ENCODE peak calls at places on chromosomes 7 and 10, in six cellular contexts. One of them, this sample, is unnamed.

GRCh38 chr7:138388673-138389491 is 71.2 kb upstream of the TRIM24 start:
- ATAC-seq in K562: no peak
- ATAC-seq in Panc1: no peak
- ATAC-seq in upper lobe of left lung: no peak
- ATAC-seq in GM12878: no peak
- ATAC-seq in HepG2: peak
- ATAC-seq in this sample: no peak

GRCh38 chr10:48493083-48493871 is 111.6 kb downstream of the ARHGAP22 start:
- ATAC-seq in Panc1: no peak
- ATAC-seq in HepG2: no peak
- ATAC-seq in GM12878: peak
- ATAC-seq in upper lobe of left lung: peak
- ATAC-seq in K562: peak
- ATAC-seq in this sample: no peak

GRCh38 chr10:76082956-76083355 is 651.5 kb downstream of the LRMDA start:
- ATAC-seq in GM12878: no peak
- ATAC-seq in HepG2: no peak
- ATAC-seq in K562: no peak
- ATAC-seq in Panc1: no peak
- ATAC-seq in upper lobe of left lung: no peak
- ATAC-seq in this sample: no peak

GRCh38 chr10:10818082-10818481 is 199.6 kb upstream of the CELF2 start:
- ATAC-seq in GM12878: no peak
- ATAC-seq in Panc1: no peak
- ATAC-seq in HepG2: no peak
- ATAC-seq in K562: no peak
- ATAC-seq in upper lobe of left lung: peak
- ATAC-seq in this sample: peak

GRCh38 chr7:92944633-92945032 is 108.3 kb upstream of the CDK6 start:
- ATAC-seq in K562: no peak
- ATAC-seq in upper lobe of left lung: no peak
- ATAC-seq in Panc1: no peak
- ATAC-seq in HepG2: no peak
- ATAC-seq in GM12878: no peak
- ATAC-seq in this sample: peak

GRCh38 chr10:43891241-43891640 is 242.6 kb upstream of the ZNF32 start:
- ATAC-seq in K562: no peak
- ATAC-seq in upper lobe of left lung: no peak
- ATAC-seq in Panc1: no peak
- ATAC-seq in GM12878: no peak
- ATAC-seq in HepG2: no peak
- ATAC-seq in this sample: no peak

GRCh38 chr7:40883826-40884225 is 749.0 kb downstream of the SUGCT start:
- ATAC-seq in upper lobe of left lung: no peak
- ATAC-seq in Panc1: no peak
- ATAC-seq in K562: no peak
- ATAC-seq in HepG2: no peak
- ATAC-seq in GM12878: no peak
- ATAC-seq in this sample: no peak

GRCh38 chr10:120459185-120459584 is 2.2 kb downstream of the PLPP4 start:
- ATAC-seq in Panc1: no peak
- ATAC-seq in GM12878: no peak
- ATAC-seq in upper lobe of left lung: no peak
- ATAC-seq in HepG2: no peak
- ATAC-seq in K562: no peak
- ATAC-seq in this sample: no peak

GRCh38 chr10:15624405-15625191 is 95.1 kb downstream of the ITGA8 start:
- ATAC-seq in K562: no peak
- ATAC-seq in HepG2: no peak
- ATAC-seq in Panc1: no peak
- ATAC-seq in upper lobe of left lung: peak
- ATAC-seq in GM12878: no peak
- ATAC-seq in this sample: no peak

DNA sequence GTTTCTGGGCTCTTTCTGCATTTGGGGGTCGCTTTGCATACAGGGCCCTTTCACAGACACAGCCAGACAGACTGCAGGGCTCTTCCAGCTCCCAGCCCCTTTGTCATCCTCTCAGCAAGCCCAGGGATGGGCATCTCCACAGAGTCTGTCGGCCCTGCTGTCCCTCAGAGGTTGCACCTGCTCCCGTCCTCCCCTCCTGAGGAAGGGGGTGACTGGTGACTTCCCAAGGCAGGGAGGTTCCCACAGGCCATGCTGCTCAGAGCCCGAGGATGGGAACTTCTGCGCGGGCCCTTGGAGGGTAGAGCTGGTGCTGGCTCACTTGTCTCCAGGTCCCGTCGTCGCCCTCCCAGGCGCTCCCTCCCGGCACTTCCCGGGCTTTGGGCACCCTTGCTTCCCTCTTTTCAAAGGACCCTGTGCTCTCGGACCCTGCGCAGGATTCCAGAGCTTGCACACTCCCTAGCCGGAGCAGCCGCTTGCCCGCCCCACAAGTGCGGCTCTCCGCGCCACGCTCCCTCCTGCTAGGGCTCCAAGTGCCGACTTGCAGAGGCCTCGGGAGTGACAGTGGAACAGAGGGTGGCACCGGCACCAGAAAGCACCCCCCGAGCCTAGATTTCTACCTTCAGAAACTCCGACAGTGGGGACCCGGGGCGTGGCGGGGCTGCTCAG is 152.5 kb downstream of the PRKAG2 start:
- ATAC-seq in HepG2: no peak
- ATAC-seq in upper lobe of left lung: no peak
- ATAC-seq in Panc1: no peak
- ATAC-seq in K562: no peak
- ATAC-seq in GM12878: no peak
- ATAC-seq in this sample: no peak
- TF ChIP-seq POLR2AphosphoS5 in HepG2: no peak
- TF ChIP-seq POLR2AphosphoS5 in upper lobe of left lung: no peak
- TF ChIP-seq POLR2AphosphoS5 in Panc1: no peak
- TF ChIP-seq POLR2AphosphoS5 in K562: no peak
- TF ChIP-seq POLR2AphosphoS5 in GM12878: no peak
- TF ChIP-seq POLR2AphosphoS5 in this sample: no peak

GRCh38 chr7:129924602-129925001 is 28.2 kb downstream of the UBE2H start:
- ATAC-seq in HepG2: no peak
- ATAC-seq in K562: peak
- ATAC-seq in Panc1: no peak
- ATAC-seq in GM12878: peak
- ATAC-seq in upper lobe of left lung: no peak
- ATAC-seq in this sample: no peak

GRCh38 chr7:129919492-129919891 is 33.3 kb downstream of the UBE2H start:
- ATAC-seq in Panc1: no peak
- ATAC-seq in upper lobe of left lung: no peak
- ATAC-seq in K562: no peak
- ATAC-seq in GM12878: peak
- ATAC-seq in HepG2: peak
- ATAC-seq in this sample: no peak

GRCh38 chr7:129925416-129926002 is 27.3 kb downstream of the UBE2H start:
- ATAC-seq in upper lobe of left lung: peak
- ATAC-seq in K562: peak
- ATAC-seq in HepG2: no peak
- ATAC-seq in Panc1: no peak
- ATAC-seq in GM12878: no peak
- ATAC-seq in this sample: peak

GRCh38 chr7:129926618-129927017 is 26.1 kb downstream of the UBE2H start:
- ATAC-seq in upper lobe of left lung: no peak
- ATAC-seq in GM12878: no peak
- ATAC-seq in K562: no peak
- ATAC-seq in HepG2: no peak
- ATAC-seq in Panc1: no peak
- ATAC-seq in this sample: no peak

GRCh38 chr7:129923709-129924108 is 29.1 kb downstream of the UBE2H start:
- ATAC-seq in HepG2: no peak
- ATAC-seq in Panc1: peak
- ATAC-seq in upper lobe of left lung: peak
- ATAC-seq in K562: no peak
- ATAC-seq in GM12878: peak
- ATAC-seq in this sample: peak
- TF ChIP-seq POLR2AphosphoS5 in HepG2: no peak
- TF ChIP-seq POLR2AphosphoS5 in Panc1: no peak
- TF ChIP-seq POLR2AphosphoS5 in upper lobe of left lung: no peak
- TF ChIP-seq POLR2AphosphoS5 in K562: no peak
- TF ChIP-seq POLR2AphosphoS5 in GM12878: no peak
- TF ChIP-seq POLR2AphosphoS5 in this sample: no peak

GRCh38 chr7:11207565-11207964 is 233.9 kb downstream of the PHF14 start:
- ATAC-seq in GM12878: no peak
- ATAC-seq in Panc1: no peak
- ATAC-seq in HepG2: peak
- ATAC-seq in upper lobe of left lung: no peak
- ATAC-seq in K562: peak
- ATAC-seq in this sample: no peak

GRCh38 chr7:11203224-11203623 is 229.6 kb downstream of the PHF14 start:
- ATAC-seq in K562: no peak
- ATAC-seq in upper lobe of left lung: no peak
- ATAC-seq in Panc1: no peak
- ATAC-seq in HepG2: no peak
- ATAC-seq in GM12878: no peak
- ATAC-seq in this sample: no peak

GRCh38 chr7:11206131-11206921 is 232.7 kb downstream of the PHF14 start:
- ATAC-seq in upper lobe of left lung: no peak
- ATAC-seq in GM12878: no peak
- ATAC-seq in Panc1: no peak
- ATAC-seq in HepG2: no peak
- ATAC-seq in K562: no peak
- ATAC-seq in this sample: no peak

DNA sequence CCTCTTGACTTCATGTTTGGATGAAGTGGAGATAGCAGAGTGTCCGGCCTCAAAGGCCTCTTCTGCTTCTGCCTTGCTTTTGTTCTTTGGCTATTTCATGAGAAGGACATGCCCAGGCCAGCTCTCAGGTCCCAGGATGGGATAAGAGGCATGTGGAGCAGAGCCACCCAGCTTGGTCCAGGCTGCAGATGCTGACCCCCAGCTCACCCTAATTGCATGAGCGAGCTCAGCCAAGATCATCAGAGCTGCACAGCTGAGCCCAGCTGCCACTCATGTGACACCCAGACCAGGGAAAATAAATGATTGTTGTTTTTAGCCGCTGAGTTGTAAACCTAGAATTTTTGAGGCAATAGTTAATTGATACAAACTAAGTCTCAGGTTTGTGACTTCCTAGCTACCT is 230.0 kb downstream of the PHF14 start:
- ATAC-seq in upper lobe of left lung: no peak
- ATAC-seq in GM12878: no peak
- ATAC-seq in HepG2: no peak
- ATAC-seq in Panc1: no peak
- ATAC-seq in K562: no peak
- ATAC-seq in this sample: no peak
- TF ChIP-seq POLR2AphosphoS5 in upper lobe of left lung: no peak
- TF ChIP-seq POLR2AphosphoS5 in GM12878: no peak
- TF ChIP-seq POLR2AphosphoS5 in HepG2: no peak
- TF ChIP-seq POLR2AphosphoS5 in Panc1: no peak
- TF ChIP-seq POLR2AphosphoS5 in K562: no peak
- TF ChIP-seq POLR2AphosphoS5 in this sample: no peak

GRCh38 chr10:78567680-78568453 is 500.9 kb upstream of the ZMIZ1 start:
- ATAC-seq in K562: no peak
- ATAC-seq in upper lobe of left lung: no peak
- ATAC-seq in HepG2: no peak
- ATAC-seq in Panc1: no peak
- ATAC-seq in GM12878: no peak
- ATAC-seq in this sample: no peak
- TF ChIP-seq POLR2AphosphoS5 in K562: no peak
- TF ChIP-seq POLR2AphosphoS5 in upper lobe of left lung: no peak
- TF ChIP-seq POLR2AphosphoS5 in HepG2: no peak
- TF ChIP-seq POLR2AphosphoS5 in Panc1: no peak
- TF ChIP-seq POLR2AphosphoS5 in GM12878: no peak
- TF ChIP-seq POLR2AphosphoS5 in this sample: no peak

GRCh38 chr7:44849277-44850210 is 1.7 kb upstream of the H2AZ2 start:
- ATAC-seq in upper lobe of left lung: no peak
- ATAC-seq in Panc1: no peak
- ATAC-seq in GM12878: no peak
- ATAC-seq in K562: no peak
- ATAC-seq in HepG2: no peak
- ATAC-seq in this sample: no peak
- TF ChIP-seq POLR2AphosphoS5 in upper lobe of left lung: no peak
- TF ChIP-seq POLR2AphosphoS5 in Panc1: no peak
- TF ChIP-seq POLR2AphosphoS5 in GM12878: no peak
- TF ChIP-seq POLR2AphosphoS5 in K562: no peak
- TF ChIP-seq POLR2AphosphoS5 in HepG2: no peak
- TF ChIP-seq POLR2AphosphoS5 in this sample: no peak

GRCh38 chr7:105489409-105489808 is 32.7 kb downstream of the PUS7 start:
- ATAC-seq in GM12878: no peak
- ATAC-seq in upper lobe of left lung: no peak
- ATAC-seq in HepG2: no peak
- ATAC-seq in Panc1: no peak
- ATAC-seq in K562: no peak
- ATAC-seq in this sample: no peak

GRCh38 chr7:105493196-105493927 is 28.7 kb downstream of the PUS7 start:
- ATAC-seq in HepG2: no peak
- ATAC-seq in K562: no peak
- ATAC-seq in Panc1: no peak
- ATAC-seq in upper lobe of left lung: no peak
- ATAC-seq in GM12878: no peak
- ATAC-seq in this sample: peak

GRCh38 chr7:105488219-105488571 is 33.9 kb downstream of the PUS7 start:
- ATAC-seq in Panc1: no peak
- ATAC-seq in upper lobe of left lung: no peak
- ATAC-seq in GM12878: no peak
- ATAC-seq in HepG2: no peak
- ATAC-seq in K562: no peak
- ATAC-seq in this sample: no peak

DNA sequence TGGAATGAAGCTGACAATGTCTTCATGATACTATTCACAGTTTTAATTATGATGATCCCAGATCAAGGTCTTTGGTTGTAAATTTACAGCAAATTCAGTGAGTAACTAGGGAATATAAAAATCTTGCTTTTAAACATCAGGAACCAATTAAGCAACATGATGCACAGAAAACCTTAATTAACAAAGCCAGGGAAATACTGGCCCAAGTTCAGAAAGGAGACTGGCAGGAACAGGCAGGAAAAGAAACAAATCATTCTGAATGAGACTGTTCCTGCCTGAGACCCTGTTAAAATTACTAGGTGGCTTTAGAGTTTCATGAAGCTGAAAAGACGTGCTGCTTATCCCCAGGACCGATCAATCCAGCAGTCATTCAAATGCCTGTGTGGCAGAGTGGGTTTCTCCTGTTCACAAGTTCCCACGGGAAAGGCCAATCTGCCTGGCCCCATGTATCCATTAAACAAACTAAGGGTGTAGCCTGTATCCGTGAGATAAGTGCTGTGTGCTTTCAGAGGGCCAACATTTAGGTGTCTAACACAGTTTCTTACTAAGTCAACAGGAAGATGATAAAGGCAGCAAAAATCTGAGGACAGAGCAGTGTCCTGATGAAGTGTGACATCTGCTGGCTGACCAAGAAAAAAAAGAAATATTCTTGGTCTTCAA is 34.4 kb downstream of the PUS7 start:
- ATAC-seq in HepG2: peak
- ATAC-seq in GM12878: peak
- ATAC-seq in K562: peak
- ATAC-seq in Panc1: no peak
- ATAC-seq in upper lobe of left lung: peak
- ATAC-seq in this sample: peak
- TF ChIP-seq POLR2AphosphoS5 in HepG2: no peak
- TF ChIP-seq POLR2AphosphoS5 in GM12878: no peak
- TF ChIP-seq POLR2AphosphoS5 in K562: peak
- TF ChIP-seq POLR2AphosphoS5 in Panc1: no peak
- TF ChIP-seq POLR2AphosphoS5 in upper lobe of left lung: peak
- TF ChIP-seq POLR2AphosphoS5 in this sample: peak

This sample was measured in gastroesophageal sphincter.